ENCODE peak calls at places on chromosomes 13 and 19, in ten cellular contexts. V is tibial nerve, H is fibroblast of lung, R is IMR-90, A is hepatocyte, O is transverse colon, F is G401, M is uterus, C is mesendoderm, N is posterior vena cava. T is an unnamed sample.

GRCh38 chr19:33444993-33445751 is 71.7 kb downstream of the CEBPG start:
- DNase-seq in V (no peak), H (no peak), R (peak; percentile 44), A (no peak), O (no peak), F (no peak), M (no peak), C (no peak), N (peak; percentile 53), T (no peak)

GRCh38 chr19:33171222-33171795 is 22.8 kb upstream of the LRP3 start:
- DNase-seq in V (no peak), H (no peak), R (no peak), A (no peak), O (no peak), F (no peak), M (no peak), C (no peak), N (no peak), T (no peak)

GRCh38 chr13:82136880-82137279 is 1745.4 kb downstream of the SLITRK1 start:
- DNase-seq in V (no peak), H (no peak), R (no peak), A (no peak), O (no peak), F (no peak), M (no peak), C (no peak), N (no peak), T (no peak)

GRCh38 chr19:51904331-51905165 is at the start of gene ZNF649:
- DNase-seq in V (peak; percentile 75), H (peak; percentile 86), R (peak; percentile 84), A (peak; percentile 93), O (peak; percentile 84), F (peak; percentile 89), M (peak; percentile 84), C (peak; percentile 97), N (peak; percentile 96), T (no peak)

GRCh38 chr13:22079961-22080360 is 409.1 kb downstream of the FGF9 start:
- DNase-seq in V (no peak), H (no peak), R (no peak), A (no peak), O (no peak), F (no peak), M (no peak), C (no peak), N (no peak), T (no peak)

GRCh38 chr13:25725104-25725503 is 326.7 kb downstream of the SHISA2 start:
- DNase-seq in V (no peak), H (no peak), R (no peak), A (no peak), O (no peak), F (no peak), M (no peak), C (peak; percentile 16), N (no peak), T (no peak)

GRCh38 chr13:107650081-107650701 is 565.1 kb downstream of the LIG4 start:
- DNase-seq in V (peak; percentile 33), H (peak; percentile 68), R (peak; percentile 62), A (peak; percentile 78), O (peak; percentile 13), F (peak; percentile 55), M (peak; percentile 16), C (peak; percentile 78), N (peak; percentile 81), T (no peak)

GRCh38 chr13:24627090-24627714 is 53.0 kb upstream of the ATP12A start:
- DNase-seq in V (no peak), H (no peak), R (no peak), A (peak; percentile 68), O (no peak), F (no peak), M (no peak), C (peak; percentile 82), N (no peak), T (no peak)

GRCh38 chr19:28980236-28980868 is 232.6 kb downstream of the UQCRFS1 start:
- DNase-seq in V (no peak), H (no peak), R (peak; percentile 68), A (no peak), O (no peak), F (no peak), M (no peak), C (peak; percentile 75), N (no peak), T (no peak)

GRCh38 chr13:111492341-111492945 is 172.0 kb downstream of the TEX29 start:
- DNase-seq in V (no peak), H (no peak), R (no peak), A (no peak), O (no peak), F (no peak), M (no peak), C (no peak), N (peak; percentile 55), T (no peak)

GRCh38 chr19:40640744-40641143 is 39.6 kb downstream of the LTBP4 start:
- DNase-seq in V (no peak), H (no peak), R (peak; percentile 45), A (no peak), O (no peak), F (no peak), M (peak; percentile 53), C (no peak), N (peak; percentile 83), T (no peak)

GRCh38 chr13:112079696-112080095 is 12.7 kb downstream of the SOX1 start:
- DNase-seq in V (no peak), H (no peak), R (no peak), A (no peak), O (no peak), F (no peak), M (no peak), C (no peak), N (no peak), T (no peak)

GRCh38 chr19:30062331-30063183 is 120.5 kb downstream of the URI1 start:
- DNase-seq in V (no peak), H (no peak), R (no peak), A (no peak), O (no peak), F (no peak), M (no peak), C (no peak), N (no peak), T (no peak)